ENCODE peak calls at places on chromosome 12, in ten cellular contexts. O is CD4-positive, CD25-positive, alpha-beta regulatory T cell; B is HCT116; P is A673; E is suprapubic skin; U is heart right ventricle; V is lower lobe of right lung; T is NB4; K is MG63; I is fibroblast of pulmonary artery. C is an unnamed sample.

GRCh38 chr12:31922341-31923062 is 36.7 kb upstream of the RESF1 start:
- DNase-seq in O (no peak), B (peak; percentile 18), P (peak; percentile 37), E (no peak), U (no peak), V (no peak), T (peak; percentile 47), K (peak; percentile 27), I (peak; percentile 51), C (no peak)

GRCh38 chr12:29889737-29890136 is 106.0 kb upstream of the TMTC1 start:
- DNase-seq in O (no peak), B (peak; percentile 52), P (peak; percentile 79), E (no peak), U (peak; percentile 75), V (no peak), T (peak; percentile 63), K (peak; percentile 33), I (peak; percentile 70), C (no peak)

GRCh38 chr12:105705765-105706164 is 375.3 kb downstream of the C12orf75 start:
- DNase-seq in O (peak; percentile 12), B (peak; percentile 33), P (peak; percentile 64), E (no peak), U (peak; percentile 74), V (no peak), T (peak; percentile 59), K (peak; percentile 11), I (peak; percentile 86), C (no peak)

GRCh38 chr12:15774819-15775218 is 14.4 kb downstream of the EPS8 start:
- DNase-seq in O (no peak), B (no peak), P (peak; percentile 64), E (no peak), U (no peak), V (no peak), T (no peak), K (no peak), I (no peak), C (no peak)

GRCh38 chr12:2068638-2069037 is 15.9 kb downstream of the CACNA1C start:
- DNase-seq in O (no peak), B (no peak), P (no peak), E (no peak), U (no peak), V (no peak), T (no peak), K (no peak), I (no peak), C (no peak)

GRCh38 chr12:130177615-130178014 is 15.4 kb downstream of the FZD10 start:
- DNase-seq in O (no peak), B (no peak), P (no peak), E (no peak), U (no peak), V (no peak), T (no peak), K (no peak), I (no peak), C (no peak)

GRCh38 chr12:108495823-108496579 is 19.1 kb upstream of the FICD start:
- DNase-seq in O (no peak), B (no peak), P (no peak), E (no peak), U (no peak), V (no peak), T (no peak), K (no peak), I (no peak), C (no peak)

GRCh38 chr12:57169969-57170368 is 22.6 kb upstream of the LRP1-AS start:
- DNase-seq in O (no peak), B (no peak), P (no peak), E (no peak), U (no peak), V (no peak), T (no peak), K (no peak), I (no peak), C (no peak)

GRCh38 chr12:41064411-41064810 is 123.7 kb upstream of the PDZRN4 start:
- DNase-seq in O (no peak), B (no peak), P (no peak), E (no peak), U (no peak), V (no peak), T (no peak), K (no peak), I (no peak), C (no peak)

GRCh38 chr12:122203301-122203967 is at the start of gene B3GNT4:
- DNase-seq in O (peak; percentile 48), B (peak; percentile 32), P (peak; percentile 75), E (peak; percentile 83), U (peak; percentile 24), V (peak; percentile 77), T (no peak), K (peak; percentile 70), I (peak; percentile 49), C (no peak)

GRCh38 chr12:110585231-110585799 is 2.2 kb upstream of the PPTC7 start:
- DNase-seq in O (peak; percentile 84), B (no peak), P (no peak), E (no peak), U (no peak), V (no peak), T (no peak), K (no peak), I (peak; percentile 47), C (no peak)

GRCh38 chr12:67515679-67516363 is 132.7 kb upstream of the DYRK2 start:
- DNase-seq in O (peak; percentile 89), B (no peak), P (no peak), E (no peak), U (peak; percentile 21), V (no peak), T (no peak), K (no peak), I (no peak), C (no peak)

GRCh38 chr12:64160718-64161060 is 61.4 kb downstream of the KICS2 start:
- DNase-seq in O (no peak), B (no peak), P (peak; percentile 15), E (no peak), U (no peak), V (no peak), T (no peak), K (no peak), I (peak; percentile 88), C (no peak)

GRCh38 chr12:52215587-52216031 is 17.4 kb upstream of the KRT7 start:
- DNase-seq in O (no peak), B (peak; percentile 64), P (no peak), E (no peak), U (no peak), V (peak; percentile 52), T (peak; percentile 13), K (peak; percentile 91), I (no peak), C (peak; percentile 65)

GRCh38 chr12:68792952-68793351 is 15.0 kb upstream of the MDM2 start:
- DNase-seq in O (peak; percentile 71), B (peak; percentile 59), P (peak; percentile 57), E (no peak), U (no peak), V (no peak), T (peak; percentile 86), K (no peak), I (peak; percentile 44), C (peak; percentile 92)

GRCh38 chr12:114163766-114164165 is 197.6 kb upstream of the RBM19 start:
- DNase-seq in O (no peak), B (peak; percentile 48), P (no peak), E (no peak), U (no peak), V (no peak), T (peak; percentile 65), K (peak; percentile 63), I (peak; percentile 72), C (peak; percentile 47)

GRCh38 chr12:110613771-110614684 is at the start of gene TCTN1:
- DNase-seq in O (peak; percentile 97), B (peak; percentile 76), P (peak; percentile 98), E (peak; percentile 98), U (peak; percentile 97), V (peak; percentile 98), T (peak; percentile 99), K (peak; percentile 98), I (peak; percentile 94), C (peak; percentile 87)

GRCh38 chr12:114263031-114263825 is 142.7 kb downstream of the TBX5 start:
- DNase-seq in O (no peak), B (no peak), P (no peak), E (no peak), U (no peak), V (no peak), T (no peak), K (no peak), I (no peak), C (no peak)

GRCh38 chr12:49000346-49000745 is 1.2 kb upstream of the DDN start:
- DNase-seq in O (no peak), B (no peak), P (no peak), E (no peak), U (no peak), V (no peak), T (no peak), K (no peak), I (no peak), C (no peak)
- H3K4me3 ChIP-seq in O (no peak overlapping the region), B (peak overlapping the region; percentile 71), P (no peak overlapping the region), E (no peak overlapping the region), U (no peak overlapping the region), V (no peak overlapping the region), T (peak overlapping the region; percentile 68), K (no peak overlapping the region), I (no peak overlapping the region), C (no peak overlapping the region)

DNA sequence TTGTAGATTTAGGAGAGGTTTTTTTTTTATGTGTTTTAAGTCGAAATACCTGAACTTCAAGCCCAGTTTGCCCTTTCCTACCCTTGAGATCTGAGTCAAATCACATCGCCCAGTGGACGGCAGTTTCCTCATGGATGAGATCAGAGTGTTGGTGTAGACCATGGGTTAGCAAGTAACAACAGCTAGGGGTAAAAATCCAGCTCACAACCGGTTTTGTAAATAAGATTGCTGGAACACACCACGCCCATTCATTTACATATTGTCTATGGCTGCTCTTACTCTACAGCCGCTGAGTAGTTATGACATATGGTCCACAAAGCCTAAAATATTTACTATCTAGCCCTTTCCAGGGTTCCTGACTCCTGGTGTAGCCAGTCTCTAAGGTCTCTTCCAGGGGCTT is 158.5 kb upstream of the PLEKHG7 start:
- DNase-seq in O (no peak), B (no peak), P (no peak), E (no peak), U (no peak), V (no peak), T (no peak), K (no peak), I (no peak), C (no peak)
- H3K4me3 ChIP-seq in O (no peak overlapping the region), B (no peak overlapping the region), P (no peak overlapping the region), E (no peak overlapping the region), U (no peak overlapping the region), V (no peak overlapping the region), T (no peak overlapping the region), K (no peak overlapping the region), I (no peak overlapping the region), C (no peak overlapping the region)

DNA sequence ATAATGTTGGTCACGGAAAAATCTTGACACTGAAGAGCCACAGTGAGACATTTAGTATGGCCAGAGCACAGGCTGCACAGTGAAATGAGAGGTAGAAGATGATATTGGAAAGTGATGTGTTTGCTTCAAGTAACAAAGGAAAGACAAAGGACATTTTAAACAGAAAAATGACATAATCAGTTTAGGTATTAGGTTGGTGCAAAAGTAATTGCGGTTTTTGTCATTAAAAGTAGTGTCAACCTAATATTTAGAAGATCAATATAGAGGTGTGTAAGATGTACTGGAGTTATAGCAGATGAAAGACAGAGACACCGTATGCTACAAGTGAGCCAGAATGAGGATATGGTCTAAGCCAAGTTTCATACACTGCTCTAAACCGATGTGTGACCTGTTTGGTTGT is 253.0 kb upstream of the PPFIA2 start:
- DNase-seq in O (no peak), B (no peak), P (no peak), E (no peak), U (no peak), V (no peak), T (no peak), K (no peak), I (no peak), C (no peak)
- H3K4me3 ChIP-seq in O (no peak overlapping the region), B (no peak overlapping the region), P (no peak overlapping the region), E (no peak overlapping the region), U (no peak overlapping the region), V (no peak overlapping the region), T (no peak overlapping the region), K (no peak overlapping the region), I (no peak overlapping the region), C (no peak overlapping the region)

GRCh38 chr12:112978163-112979081 is at the start of gene OAS2:
- DNase-seq in O (peak; percentile 99), B (no peak), P (peak; percentile 4), E (no peak), U (peak; percentile 78), V (peak; percentile 76), T (peak; percentile 77), K (peak; percentile 81), I (peak; percentile 53), C (no peak)
- H3K4me3 ChIP-seq in O (peak within 1 kb of the TSS; percentile 99), B (no peak within 1 kb of the TSS), P (no peak within 1 kb of the TSS), E (peak within 1 kb of the TSS; percentile 45), U (peak within 1 kb of the TSS; percentile 20), V (peak within 1 kb of the TSS; percentile 73), T (peak within 1 kb of the TSS; percentile 18), K (peak within 1 kb of the TSS; percentile 56), I (no peak within 1 kb of the TSS), C (peak within 1 kb of the TSS; percentile 19)